ENCODE peak calls at places on chromosomes 12 and 14, in nine cellular contexts. One of them, this sample, is unnamed.

GRCh38 chr14:76125506-76125905 is 26.2 kb upstream of the GPATCH2L start:
- DNase-seq in mammary epithelial cell: no peak
- DNase-seq in lower lobe of right lung: no peak
- DNase-seq in fibroblast of lung: no peak
- DNase-seq in Panc1: no peak
- DNase-seq in ovary: no peak
- DNase-seq in pancreas: no peak
- DNase-seq in fibroblast of mammary gland: no peak
- DNase-seq in HL-60: no peak
- DNase-seq in this sample: no peak

GRCh38 chr12:976644-977043 is 14.4 kb upstream of the ERC1 start:
- DNase-seq in mammary epithelial cell: no peak
- DNase-seq in Panc1: no peak
- DNase-seq in ovary: no peak
- DNase-seq in lower lobe of right lung: no peak
- DNase-seq in pancreas: no peak
- DNase-seq in HL-60: no peak
- DNase-seq in fibroblast of mammary gland: no peak
- DNase-seq in fibroblast of lung: no peak
- DNase-seq in this sample: no peak

GRCh38 chr12:22982635-22983034 is 357.7 kb downstream of the ETNK1 start:
- DNase-seq in fibroblast of lung: no peak
- DNase-seq in ovary: no peak
- DNase-seq in lower lobe of right lung: no peak
- DNase-seq in fibroblast of mammary gland: no peak
- DNase-seq in mammary epithelial cell: no peak
- DNase-seq in HL-60: no peak
- DNase-seq in pancreas: no peak
- DNase-seq in Panc1: no peak
- DNase-seq in this sample: no peak

GRCh38 chr12:118377005-118377890 is 893 bp downstream of the SUDS3 start:
- DNase-seq in ovary: no peak
- DNase-seq in Panc1: no peak
- DNase-seq in pancreas: no peak
- DNase-seq in HL-60: no peak
- DNase-seq in lower lobe of right lung: no peak
- DNase-seq in fibroblast of mammary gland: no peak
- DNase-seq in mammary epithelial cell: peak
- DNase-seq in fibroblast of lung: no peak
- DNase-seq in this sample: no peak

GRCh38 chr12:125643055-125643454 is 577.8 kb downstream of the AACS start:
- DNase-seq in HL-60: no peak
- DNase-seq in ovary: no peak
- DNase-seq in fibroblast of lung: no peak
- DNase-seq in fibroblast of mammary gland: no peak
- DNase-seq in mammary epithelial cell: no peak
- DNase-seq in lower lobe of right lung: no peak
- DNase-seq in pancreas: no peak
- DNase-seq in Panc1: no peak
- DNase-seq in this sample: no peak

GRCh38 chr14:69072584-69072983 is 80.3 kb downstream of the DCAF5 start:
- DNase-seq in pancreas: no peak
- DNase-seq in fibroblast of lung: no peak
- DNase-seq in mammary epithelial cell: no peak
- DNase-seq in Panc1: no peak
- DNase-seq in ovary: no peak
- DNase-seq in HL-60: no peak
- DNase-seq in lower lobe of right lung: no peak
- DNase-seq in fibroblast of mammary gland: no peak
- DNase-seq in this sample: no peak

GRCh38 chr12:4421590-4422031 is 24.0 kb downstream of the FGF6 start:
- DNase-seq in lower lobe of right lung: no peak
- DNase-seq in pancreas: no peak
- DNase-seq in fibroblast of lung: peak
- DNase-seq in ovary: no peak
- DNase-seq in mammary epithelial cell: peak
- DNase-seq in Panc1: peak
- DNase-seq in fibroblast of mammary gland: peak
- DNase-seq in HL-60: peak
- DNase-seq in this sample: no peak

GRCh38 chr14:24343795-24344660 is 4.2 kb upstream of the RIPK3 start:
- DNase-seq in HL-60: no peak
- DNase-seq in ovary: no peak
- DNase-seq in mammary epithelial cell: no peak
- DNase-seq in fibroblast of mammary gland: no peak
- DNase-seq in fibroblast of lung: no peak
- DNase-seq in pancreas: no peak
- DNase-seq in Panc1: no peak
- DNase-seq in lower lobe of right lung: no peak
- DNase-seq in this sample: no peak

GRCh38 chr12:110640275-110641025 is 26.5 kb downstream of the TCTN1 start:
- DNase-seq in fibroblast of lung: no peak
- DNase-seq in mammary epithelial cell: no peak
- DNase-seq in ovary: no peak
- DNase-seq in fibroblast of mammary gland: no peak
- DNase-seq in Panc1: no peak
- DNase-seq in HL-60: no peak
- DNase-seq in lower lobe of right lung: no peak
- DNase-seq in pancreas: no peak
- DNase-seq in this sample: no peak

GRCh38 chr12:85157023-85157626 is 121.0 kb downstream of the LRRIQ1 start:
- DNase-seq in ovary: no peak
- DNase-seq in lower lobe of right lung: no peak
- DNase-seq in fibroblast of lung: no peak
- DNase-seq in fibroblast of mammary gland: no peak
- DNase-seq in pancreas: no peak
- DNase-seq in Panc1: no peak
- DNase-seq in mammary epithelial cell: no peak
- DNase-seq in HL-60: no peak
- DNase-seq in this sample: no peak

GRCh38 chr12:85156569-85156968 is 120.4 kb downstream of the LRRIQ1 start:
- DNase-seq in Panc1: no peak
- DNase-seq in mammary epithelial cell: no peak
- DNase-seq in lower lobe of right lung: no peak
- DNase-seq in fibroblast of lung: no peak
- DNase-seq in ovary: no peak
- DNase-seq in pancreas: no peak
- DNase-seq in HL-60: no peak
- DNase-seq in fibroblast of mammary gland: no peak
- DNase-seq in this sample: no peak

DNA sequence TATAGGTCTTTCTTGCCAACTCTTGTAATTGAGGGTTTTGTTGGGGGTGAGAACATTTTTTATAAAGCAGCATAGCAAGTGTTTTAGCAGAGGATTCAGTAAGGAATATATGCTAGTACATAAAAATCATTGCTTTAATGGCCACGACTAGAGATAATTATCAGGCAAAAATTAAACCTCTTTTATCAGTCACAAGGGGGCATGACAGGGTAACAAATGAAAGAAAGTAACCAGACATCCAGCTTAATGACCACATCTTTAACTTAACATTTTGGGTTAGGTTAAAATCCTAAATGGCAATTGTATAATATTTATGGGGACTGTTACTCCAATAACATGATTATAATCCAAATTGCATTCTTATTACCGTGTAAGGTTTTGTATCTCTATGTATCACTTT is 119.6 kb downstream of the LRRIQ1 start:
- DNase-seq in fibroblast of mammary gland: peak
- DNase-seq in HL-60: no peak
- DNase-seq in Panc1: no peak
- DNase-seq in ovary: no peak
- DNase-seq in lower lobe of right lung: no peak
- DNase-seq in mammary epithelial cell: no peak
- DNase-seq in fibroblast of lung: peak
- DNase-seq in pancreas: no peak
- DNase-seq in this sample: no peak
- TF ChIP-seq CTCF in fibroblast of mammary gland: peak
- TF ChIP-seq CTCF in HL-60: no peak
- TF ChIP-seq CTCF in Panc1: peak
- TF ChIP-seq CTCF in ovary: no peak
- TF ChIP-seq CTCF in lower lobe of right lung: no peak
- TF ChIP-seq CTCF in mammary epithelial cell: peak
- TF ChIP-seq CTCF in fibroblast of lung: no peak
- TF ChIP-seq CTCF in pancreas: no peak
- TF ChIP-seq CTCF in this sample: peak

GRCh38 chr12:78040111-78040510 is 209.4 kb downstream of the NAV3 start:
- DNase-seq in pancreas: no peak
- DNase-seq in ovary: no peak
- DNase-seq in HL-60: no peak
- DNase-seq in fibroblast of lung: peak
- DNase-seq in fibroblast of mammary gland: no peak
- DNase-seq in lower lobe of right lung: no peak
- DNase-seq in mammary epithelial cell: no peak
- DNase-seq in Panc1: no peak
- DNase-seq in this sample: no peak
- H3K4me3 ChIP-seq in pancreas: no peak
- H3K4me3 ChIP-seq in ovary: no peak
- H3K4me3 ChIP-seq in HL-60: no peak
- H3K4me3 ChIP-seq in fibroblast of lung: no peak
- H3K4me3 ChIP-seq in fibroblast of mammary gland: no peak
- H3K4me3 ChIP-seq in lower lobe of right lung: no peak
- H3K4me3 ChIP-seq in mammary epithelial cell: no peak
- H3K4me3 ChIP-seq in Panc1: no peak
- H3K4me3 ChIP-seq in this sample: no peak

DNA sequence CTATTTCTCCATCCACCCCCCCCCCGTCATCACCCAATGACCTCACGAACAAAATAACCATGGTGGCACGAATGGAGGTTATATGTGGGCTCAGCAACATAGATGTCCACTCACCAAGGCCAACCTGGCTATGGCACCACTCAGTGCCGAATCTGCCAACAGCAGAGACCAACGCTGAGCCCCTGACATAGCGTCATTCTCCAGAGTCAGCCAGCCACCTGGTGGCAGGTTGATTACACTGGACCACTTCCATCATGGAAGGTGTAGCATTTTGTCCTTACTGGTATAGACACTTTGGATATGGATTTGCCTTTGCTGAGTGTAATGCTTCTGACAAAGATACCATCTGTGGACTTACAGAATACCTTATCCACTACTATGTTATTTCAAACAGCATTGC is 24.2 kb upstream of the DYRK2 start:
- DNase-seq in pancreas: no peak
- DNase-seq in ovary: no peak
- DNase-seq in fibroblast of mammary gland: no peak
- DNase-seq in lower lobe of right lung: no peak
- DNase-seq in fibroblast of lung: no peak
- DNase-seq in Panc1: no peak
- DNase-seq in HL-60: no peak
- DNase-seq in mammary epithelial cell: no peak
- DNase-seq in this sample: no peak
- TF ChIP-seq CTCF in pancreas: no peak
- TF ChIP-seq CTCF in ovary: no peak
- TF ChIP-seq CTCF in fibroblast of mammary gland: no peak
- TF ChIP-seq CTCF in lower lobe of right lung: no peak
- TF ChIP-seq CTCF in fibroblast of lung: no peak
- TF ChIP-seq CTCF in Panc1: no peak
- TF ChIP-seq CTCF in HL-60: no peak
- TF ChIP-seq CTCF in mammary epithelial cell: no peak
- TF ChIP-seq CTCF in this sample: no peak

DNA sequence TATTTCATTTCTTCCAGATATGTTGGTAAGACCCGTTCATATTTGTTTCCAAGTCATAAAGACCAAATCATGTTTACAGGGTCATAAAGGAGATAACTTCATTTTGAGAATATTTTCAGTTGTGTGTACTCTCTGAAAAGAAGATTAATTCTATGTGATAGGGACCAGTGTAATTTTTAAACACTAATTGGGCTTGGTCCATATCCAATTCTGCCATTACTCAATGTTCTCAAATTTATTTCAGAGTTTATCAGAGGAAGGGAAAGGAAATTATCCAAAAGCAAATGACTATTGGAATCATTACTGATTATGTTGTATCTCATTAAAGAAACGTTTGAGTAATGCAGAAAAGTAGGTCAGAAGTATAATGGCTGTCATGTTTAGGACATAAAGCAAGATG is 126.8 kb upstream of the DCN start:
- DNase-seq in HL-60: no peak
- DNase-seq in fibroblast of lung: no peak
- DNase-seq in mammary epithelial cell: no peak
- DNase-seq in fibroblast of mammary gland: no peak
- DNase-seq in ovary: no peak
- DNase-seq in pancreas: no peak
- DNase-seq in Panc1: no peak
- DNase-seq in lower lobe of right lung: no peak
- DNase-seq in this sample: no peak
- H3K4me3 ChIP-seq in HL-60: no peak
- H3K4me3 ChIP-seq in fibroblast of lung: no peak
- H3K4me3 ChIP-seq in mammary epithelial cell: no peak
- H3K4me3 ChIP-seq in fibroblast of mammary gland: no peak
- H3K4me3 ChIP-seq in ovary: no peak
- H3K4me3 ChIP-seq in pancreas: no peak
- H3K4me3 ChIP-seq in Panc1: no peak
- H3K4me3 ChIP-seq in lower lobe of right lung: no peak
- H3K4me3 ChIP-seq in this sample: no peak

GRCh38 chr12:24630446-24630845 is 318.5 kb downstream of the BCAT1 start:
- DNase-seq in fibroblast of lung: no peak
- DNase-seq in fibroblast of mammary gland: peak
- DNase-seq in lower lobe of right lung: no peak
- DNase-seq in mammary epithelial cell: no peak
- DNase-seq in ovary: no peak
- DNase-seq in Panc1: no peak
- DNase-seq in pancreas: no peak
- DNase-seq in HL-60: no peak
- DNase-seq in this sample: no peak
- TF ChIP-seq CTCF in fibroblast of lung: no peak
- TF ChIP-seq CTCF in fibroblast of mammary gland: peak
- TF ChIP-seq CTCF in lower lobe of right lung: no peak
- TF ChIP-seq CTCF in mammary epithelial cell: no peak
- TF ChIP-seq CTCF in ovary: no peak
- TF ChIP-seq CTCF in Panc1: no peak
- TF ChIP-seq CTCF in pancreas: no peak
- TF ChIP-seq CTCF in HL-60: no peak
- TF ChIP-seq CTCF in this sample: no peak

DNA sequence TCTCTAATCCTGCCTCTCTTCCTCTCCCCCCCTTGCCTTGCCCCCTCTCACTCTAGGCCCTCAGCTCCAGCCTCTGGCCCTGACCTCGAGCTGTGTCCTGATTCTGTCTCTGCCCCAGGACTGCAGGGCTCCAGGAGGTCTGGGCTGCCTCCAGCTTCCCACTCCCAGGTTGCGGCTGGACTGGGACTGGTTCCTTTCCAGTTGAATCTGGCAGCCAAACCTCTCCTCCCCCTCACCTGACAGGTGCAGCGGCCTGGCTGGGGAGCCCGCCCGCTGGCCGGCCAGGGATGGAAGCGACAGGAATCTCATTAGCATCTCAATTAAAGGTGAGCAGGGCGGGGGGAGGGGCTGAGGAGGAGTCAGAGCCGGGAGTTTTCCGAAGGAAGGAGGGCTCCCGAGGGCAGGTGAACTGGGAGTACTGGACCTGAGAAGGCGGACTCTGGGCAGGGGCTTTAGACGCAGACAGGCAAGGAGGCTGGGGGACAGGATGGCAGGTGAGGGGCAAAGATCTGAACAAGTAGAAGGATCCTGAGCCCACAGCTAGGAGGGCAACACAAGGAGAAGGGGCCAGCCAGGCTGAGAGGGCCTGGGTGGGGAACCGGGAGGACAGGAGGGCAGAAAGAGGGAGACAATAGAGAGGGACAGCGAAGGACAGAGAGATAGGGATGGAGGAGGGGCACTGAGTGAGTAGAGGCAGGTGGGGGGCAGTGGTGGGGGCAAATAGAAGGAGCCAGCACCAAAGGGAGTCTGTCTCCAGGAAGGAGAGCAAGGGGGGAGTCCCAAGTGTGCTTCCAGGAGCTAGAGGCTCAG is at the start of gene SCNN1A:
- DNase-seq in fibroblast of lung: no peak
- DNase-seq in pancreas: peak
- DNase-seq in ovary: no peak
- DNase-seq in Panc1: no peak
- DNase-seq in lower lobe of right lung: peak
- DNase-seq in mammary epithelial cell: peak
- DNase-seq in fibroblast of mammary gland: no peak
- DNase-seq in HL-60: no peak
- DNase-seq in this sample: no peak
- H3K4me3 ChIP-seq in fibroblast of lung: no peak
- H3K4me3 ChIP-seq in pancreas: peak
- H3K4me3 ChIP-seq in ovary: no peak
- H3K4me3 ChIP-seq in Panc1: peak
- H3K4me3 ChIP-seq in lower lobe of right lung: peak
- H3K4me3 ChIP-seq in mammary epithelial cell: peak
- H3K4me3 ChIP-seq in fibroblast of mammary gland: no peak
- H3K4me3 ChIP-seq in HL-60: no peak
- H3K4me3 ChIP-seq in this sample: no peak